ENCODE peak calls at places on chromosome 2, in six cellular contexts. Z, B, O, M, P and F are unnamed samples.

GRCh38 chr2:127095784-127096183 is 11.2 kb downstream of the BIN1 start:
- DNase-seq in Z (no peak), O (no peak), M (no peak), P (no peak), B (no peak), F (no peak)

GRCh38 chr2:222336442-222336841 is 37.6 kb upstream of the PAX3 start:
- DNase-seq in O (no peak), M (no peak), B (no peak), Z (no peak), P (no peak), F (peak; percentile 8)

GRCh38 chr2:95053543-95053942 is 28.0 kb downstream of the MAL start:
- DNase-seq in Z (no peak), O (no peak), P (no peak), M (no peak), B (no peak), F (no peak)

GRCh38 chr2:120454993-120455789 is 109.3 kb downstream of the INHBB start:
- DNase-seq in P (no peak), Z (no peak), B (peak; percentile 46), O (no peak), M (no peak), F (no peak)

GRCh38 chr2:236081171-236081570 is 87.0 kb downstream of the GBX2 start:
- DNase-seq in O (no peak), Z (no peak), M (no peak), B (no peak), P (no peak), F (no peak)

GRCh38 chr2:10534514-10535250 is 86.6 kb upstream of the ODC1 start:
- DNase-seq in M (no peak), Z (no peak), P (no peak), B (peak; percentile 84), O (no peak), F (no peak)

GRCh38 chr2:160290590-160290989 is 90.5 kb upstream of the ITGB6 start:
- DNase-seq in M (no peak), O (no peak), P (no peak), B (no peak), Z (no peak), F (no peak)

GRCh38 chr2:166451451-166451850 is 42.6 kb downstream of the SCN7A start:
- DNase-seq in O (no peak), Z (no peak), P (no peak), B (no peak), M (peak; percentile 1), F (no peak)

GRCh38 chr2:173075056-173075780 is 428 bp upstream of the MAP3K20 start:
- DNase-seq in B (no peak), M (no peak), O (no peak), P (no peak), Z (no peak), F (no peak)

GRCh38 chr2:157782057-157782845 is 93.9 kb downstream of the ACVR1 start:
- DNase-seq in P (no peak), M (peak; percentile 12), Z (peak; percentile 11), B (peak; percentile 46), O (peak; percentile 7), F (no peak)

GRCh38 chr2:64273524-64274398 is 129.5 kb upstream of the PELI1 start:
- DNase-seq in M (peak; percentile 73), P (no peak), O (no peak), Z (no peak), B (peak; percentile 98), F (no peak)

GRCh38 chr2:25252291-25253152 is 84.1 kb upstream of the POMC start:
- DNase-seq in Z (peak; percentile 91), P (peak; percentile 23), M (peak; percentile 73), B (peak; percentile 62), O (no peak), F (no peak)

GRCh38 chr2:233385489-233386044 is 31.3 kb downstream of the DGKD start:
- DNase-seq in Z (no peak), P (peak; percentile 31), O (no peak), M (no peak), B (no peak), F (no peak)

GRCh38 chr2:16176971-16177480 is 236.7 kb downstream of the MYCN start:
- DNase-seq in O (no peak), Z (no peak), P (no peak), B (no peak), M (no peak), F (no peak)

GRCh38 chr2:107591541-107591940 is 235.2 kb upstream of the RGPD4 start:
- DNase-seq in M (peak; percentile 38), Z (no peak), O (no peak), P (no peak), B (peak; percentile 75), F (no peak)

GRCh38 chr2:216159646-216160045 is 50.5 kb downstream of the XRCC5 start:
- DNase-seq in M (peak; percentile 57), Z (no peak), O (no peak), P (no peak), B (no peak), F (no peak)

GRCh38 chr2:24919977-24920812 is at the start of gene ADCY3:
- DNase-seq in B (peak; percentile 68), Z (peak; percentile 52), M (peak; percentile 87), O (peak; percentile 33), P (peak; percentile 38), F (no peak)

GRCh38 chr2:47043142-47043890 is 111.8 kb downstream of the STPG4 start:
- DNase-seq in P (no peak), M (peak; percentile 90), B (peak; percentile 97), Z (peak; percentile 90), O (no peak), F (peak; percentile 78)

GRCh38 chr2:233386382-233387041 is 32.2 kb downstream of the DGKD start:
- DNase-seq in B (peak; percentile 74), Z (no peak), M (peak; percentile 48), O (no peak), P (no peak), F (no peak)

GRCh38 chr2:86231680-86232372 is 32.6 kb downstream of the MRPL35 start:
- DNase-seq in B (no peak), Z (no peak), M (no peak), P (no peak), O (no peak), F (no peak)

GRCh38 chr2:240208096-240208495 is 67.6 kb upstream of the OTOS start:
- DNase-seq in Z (no peak), O (no peak), B (no peak), P (no peak), M (no peak), F (no peak)

GRCh38 chr2:164831887-164832286 is 9.7 kb downstream of the COBLL1 start:
- DNase-seq in P (no peak), B (no peak), M (no peak), O (no peak), Z (no peak), F (no peak)

GRCh38 chr2:218255441-218255840 is 5.4 kb upstream of the GPBAR1 start:
- DNase-seq in M (no peak), B (peak; percentile 52), P (no peak), Z (no peak), O (no peak), F (no peak)

GRCh38 chr2:142300517-142300916 is 169.7 kb upstream of the LRP1B start:
- DNase-seq in Z (no peak), P (no peak), M (peak; percentile 19), O (no peak), B (no peak), F (no peak)

GRCh38 chr2:191222507-191222906 is 22.7 kb upstream of the MYO1B start:
- DNase-seq in O (no peak), M (no peak), B (no peak), P (no peak), Z (peak; percentile 81), F (peak; percentile 51)